ENCODE peak calls at places on chromosome 12, in seven cellular contexts. F is activated CD8-positive, alpha-beta memory T cell treated with anti-CD3 and anti-CD28 coated beads, Interleukin-2, amount 50 U/mL, for 4 hours; P is stimulated activated CD8-positive, alpha-beta memory T cell treated with anti-CD3 and anti-CD28 coated beads, Interleukin-4, amount 100 ng/mL, for 4 hours; C is ELR; N is activated CD4-positive, alpha-beta T cell treated with anti-CD3 and anti-CD28 coated beads for 36 hours; Y is CD4-positive, CD25-positive, alpha-beta regulatory T cell; T is ureter. E is an unnamed sample.
A peak's percentile ranks its signal among the peaks of the same experiment; 100 is the strongest.

GRCh38 chr12:57219205-57219992 is 2.8 kb downstream of the NXPH4 start:
- DNase-seq in F (no peak), T (no peak), Y (no peak), N (no peak), C (no peak), P (no peak), E (no peak)

GRCh38 chr12:115886666-115887065 is 390.8 kb downstream of the MED13L start:
- DNase-seq in N (no peak), F (no peak), C (no peak), P (no peak), Y (no peak), T (no peak), E (no peak)

GRCh38 chr12:93157279-93157678 is 220.4 kb upstream of the NUDT4 start:
- DNase-seq in Y (no peak), F (no peak), C (no peak), P (no peak), T (no peak), N (no peak), E (no peak)

GRCh38 chr12:125492354-125493270 is 427.4 kb downstream of the AACS start:
- DNase-seq in F (no peak), T (no peak), P (no peak), C (no peak), N (no peak), Y (no peak), E (no peak)

GRCh38 chr12:115791331-115791730 is 486.2 kb downstream of the MED13L start:
- DNase-seq in N (no peak), Y (no peak), P (no peak), F (no peak), C (no peak), T (no peak), E (no peak)

GRCh38 chr12:2776129-2776806 is 18.5 kb upstream of the FKBP4 start:
- DNase-seq in F (no peak), N (no peak), P (no peak), Y (no peak), T (no peak), C (no peak), E (no peak)

GRCh38 chr12:123095074-123095694 is 55.7 kb downstream of the PITPNM2 start:
- DNase-seq in N (no peak), T (no peak), Y (no peak), C (no peak), F (no peak), P (no peak), E (no peak)

GRCh38 chr12:19014243-19014642 is 115.3 kb upstream of the PLEKHA5 start:
- DNase-seq in N (no peak), F (no peak), Y (no peak), C (no peak), P (no peak), T (no peak), E (no peak)

GRCh38 chr12:10718279-10718821 is 4.8 kb downstream of the YBX3 start:
- DNase-seq in Y (no peak), F (no peak), T (no peak), C (peak; percentile 77), P (no peak), N (no peak), E (peak; percentile 82)

E was measured in bronchial epithelial cell.